ENCODE peak calls at places on chromosomes 7 and 10, in ten cellular contexts. F is AG04449, E is neural crest cell, G is omental fat pad, M is heart right ventricle, J is foreskin keratinocyte, T is GM12865, L is B cell, S is OCI-LY7, P is HFF-Myc. Y is an unnamed sample.

GRCh38 chr7:105389090-105389650 is 449 bp upstream of the SRPK2 start:
- DNase-seq in F (no peak), E (no peak), G (no peak), M (peak), J (peak), T (peak), L (no peak), S (peak), P (no peak), Y (no peak)

GRCh38 chr10:49393757-49394156 is 2.1 kb downstream of the DRGX start:
- DNase-seq in F (no peak), E (no peak), G (no peak), M (no peak), J (no peak), T (no peak), L (no peak), S (no peak), P (no peak), Y (no peak)

GRCh38 chr7:35691827-35692307 is 3.1 kb downstream of the HERPUD2 start:
- DNase-seq in F (no peak), E (no peak), G (no peak), M (no peak), J (no peak), T (peak), L (no peak), S (peak), P (no peak), Y (no peak)

GRCh38 chr10:20778008-20778757 is 118.9 kb downstream of the NEBL start:
- DNase-seq in F (no peak), E (no peak), G (no peak), M (no peak), J (no peak), T (no peak), L (no peak), S (no peak), P (no peak), Y (no peak)

GRCh38 chr7:4037877-4038276 is 644.2 kb upstream of the FOXK1 start:
- DNase-seq in F (no peak), E (no peak), G (no peak), M (no peak), J (no peak), T (no peak), L (no peak), S (no peak), P (no peak), Y (no peak)

GRCh38 chr10:117350905-117351304 is 24.3 kb downstream of the PDZD8 start:
- DNase-seq in F (no peak), E (no peak), G (no peak), M (no peak), J (no peak), T (peak), L (no peak), S (no peak), P (no peak), Y (no peak)

GRCh38 chr10:96767611-96768010 is 47.3 kb upstream of the PIK3AP1 start:
- DNase-seq in F (no peak), E (no peak), G (no peak), M (no peak), J (peak), T (no peak), L (no peak), S (no peak), P (no peak), Y (no peak)

GRCh38 chr10:45000764-45001381 is at the start of gene ZNF22:
- DNase-seq in F (no peak), E (peak), G (no peak), M (peak), J (peak), T (peak), L (peak), S (peak), P (no peak), Y (peak)

GRCh38 chr10:3217853-3218252 is 45.3 kb upstream of the PITRM1 start:
- DNase-seq in F (no peak), E (no peak), G (no peak), M (no peak), J (no peak), T (no peak), L (no peak), S (no peak), P (no peak), Y (no peak)

GRCh38 chr7:108581655-108582491 is 12.2 kb downstream of the DNAJB9 start:
- DNase-seq in F (peak), E (no peak), G (no peak), M (no peak), J (no peak), T (no peak), L (no peak), S (no peak), P (no peak), Y (peak)

GRCh38 chr7:158016171-158017087 is 571.2 kb downstream of the PTPRN2 start:
- DNase-seq in F (no peak), E (no peak), G (no peak), M (peak), J (no peak), T (no peak), L (no peak), S (no peak), P (no peak), Y (no peak)

GRCh38 chr10:73263948-73264347 is 11.5 kb upstream of the MRPS16 start:
- DNase-seq in F (no peak), E (no peak), G (no peak), M (no peak), J (peak), T (peak), L (no peak), S (peak), P (no peak), Y (no peak)

GRCh38 chr7:101303102-101303701 is 18.4 kb downstream of the IFT22 start:
- DNase-seq in F (no peak), E (no peak), G (no peak), M (no peak), J (no peak), T (no peak), L (no peak), S (no peak), P (no peak), Y (no peak)

GRCh38 chr7:121069346-121070100 is 81.0 kb downstream of the CPED1 start:
- DNase-seq in F (no peak), E (no peak), G (no peak), M (peak), J (no peak), T (no peak), L (no peak), S (no peak), P (no peak), Y (no peak)

GRCh38 chr7:96205665-96206064 is 116.2 kb downstream of the SLC25A13 start:
- DNase-seq in F (no peak), E (no peak), G (no peak), M (no peak), J (no peak), T (no peak), L (no peak), S (no peak), P (no peak), Y (no peak)

GRCh38 chr7:39622609-39623311 is 612 bp upstream of the RALA start:
- DNase-seq in F (no peak), E (no peak), G (no peak), M (no peak), J (no peak), T (no peak), L (peak), S (no peak), P (no peak), Y (no peak)

GRCh38 chr7:423312-424260 is 96.1 kb downstream of the PDGFA start:
- DNase-seq in F (no peak), E (no peak), G (no peak), M (no peak), J (no peak), T (no peak), L (no peak), S (no peak), P (no peak), Y (no peak)

GRCh38 chr7:64686493-64687184 is 20.7 kb downstream of the ZNF107 start:
- DNase-seq in F (no peak), E (no peak), G (no peak), M (no peak), J (peak), T (peak), L (peak), S (peak), P (no peak), Y (no peak)

GRCh38 chr10:91420868-91421267 is 10.7 kb downstream of the HECTD2 start:
- DNase-seq in F (no peak), E (no peak), G (no peak), M (no peak), J (peak), T (no peak), L (no peak), S (no peak), P (no peak), Y (no peak)

GRCh38 chr7:151917791-151918311 is 38.4 kb upstream of the GALNTL5 start:
- DNase-seq in F (no peak), E (no peak), G (no peak), M (no peak), J (no peak), T (no peak), L (no peak), S (no peak), P (no peak), Y (no peak)

GRCh38 chr7:55504093-55504859 is 68.0 kb downstream of the VOPP1 start:
- DNase-seq in F (no peak), E (no peak), G (no peak), M (no peak), J (peak), T (no peak), L (no peak), S (peak), P (no peak), Y (no peak)

GRCh38 chr7:98834949-98835348 is 34.9 kb downstream of the TMEM130 start:
- DNase-seq in F (no peak), E (no peak), G (no peak), M (no peak), J (no peak), T (no peak), L (no peak), S (no peak), P (no peak), Y (no peak)
- TF ChIP-seq CTCF in F (no peak), E (no peak), G (no peak), M (no peak), J (no peak), T (no peak), L (no peak), S (no peak), P (no peak), Y (no peak)

GRCh38 chr10:30708234-30708633 is 78.7 kb upstream of the LYZL2 start:
- DNase-seq in F (no peak), E (no peak), G (no peak), M (no peak), J (no peak), T (no peak), L (no peak), S (no peak), P (no peak), Y (no peak)

GRCh38 chr10:30709700-30710358 is 80.3 kb upstream of the LYZL2 start:
- DNase-seq in F (no peak), E (no peak), G (no peak), M (no peak), J (no peak), T (no peak), L (no peak), S (no peak), P (no peak), Y (no peak)

GRCh38 chr10:30705625-30706149 is 76.1 kb upstream of the LYZL2 start:
- DNase-seq in F (no peak), E (no peak), G (no peak), M (no peak), J (no peak), T (peak), L (peak), S (peak), P (no peak), Y (no peak)

GRCh38 chr10:30705086-30705624 is 75.6 kb upstream of the LYZL2 start:
- DNase-seq in F (no peak), E (no peak), G (no peak), M (no peak), J (no peak), T (peak), L (peak), S (peak), P (no peak), Y (no peak)

DNA sequence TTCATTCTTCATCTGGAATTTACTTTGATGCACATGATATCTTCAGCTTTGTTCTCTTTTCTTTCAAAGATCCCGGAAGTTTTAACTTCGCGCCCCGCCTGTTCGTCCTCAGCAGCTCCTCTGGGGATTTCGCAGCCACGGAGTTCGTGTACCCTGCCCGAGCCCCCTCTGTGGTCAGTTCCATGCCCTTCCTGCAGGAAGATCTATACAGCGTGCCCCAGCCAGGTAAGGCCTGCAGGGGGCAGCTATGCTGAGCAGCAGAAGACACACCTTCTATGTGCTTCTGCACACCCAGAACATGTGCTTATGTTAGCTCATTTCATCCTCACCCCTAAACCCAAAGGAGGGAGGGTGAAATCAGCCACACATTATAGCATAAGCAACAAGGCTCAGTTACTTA is 79.7 kb upstream of the LYZL2 start:
- DNase-seq in F (no peak), E (no peak), G (no peak), M (no peak), J (no peak), T (no peak), L (no peak), S (peak), P (no peak), Y (no peak)
- TF ChIP-seq CTCF in F (no peak), E (no peak), G (no peak), M (no peak), J (peak), T (peak), L (no peak), S (peak), P (peak), Y (no peak)

GRCh38 chr10:122162566-122163181 is 108.4 kb upstream of the BTBD16 start:
- DNase-seq in F (no peak), E (peak), G (no peak), M (no peak), J (no peak), T (no peak), L (no peak), S (no peak), P (no peak), Y (no peak)
- TF ChIP-seq CTCF in F (peak), E (peak), G (no peak), M (no peak), J (no peak), T (no peak), L (no peak), S (no peak), P (no peak), Y (no peak)

DNA sequence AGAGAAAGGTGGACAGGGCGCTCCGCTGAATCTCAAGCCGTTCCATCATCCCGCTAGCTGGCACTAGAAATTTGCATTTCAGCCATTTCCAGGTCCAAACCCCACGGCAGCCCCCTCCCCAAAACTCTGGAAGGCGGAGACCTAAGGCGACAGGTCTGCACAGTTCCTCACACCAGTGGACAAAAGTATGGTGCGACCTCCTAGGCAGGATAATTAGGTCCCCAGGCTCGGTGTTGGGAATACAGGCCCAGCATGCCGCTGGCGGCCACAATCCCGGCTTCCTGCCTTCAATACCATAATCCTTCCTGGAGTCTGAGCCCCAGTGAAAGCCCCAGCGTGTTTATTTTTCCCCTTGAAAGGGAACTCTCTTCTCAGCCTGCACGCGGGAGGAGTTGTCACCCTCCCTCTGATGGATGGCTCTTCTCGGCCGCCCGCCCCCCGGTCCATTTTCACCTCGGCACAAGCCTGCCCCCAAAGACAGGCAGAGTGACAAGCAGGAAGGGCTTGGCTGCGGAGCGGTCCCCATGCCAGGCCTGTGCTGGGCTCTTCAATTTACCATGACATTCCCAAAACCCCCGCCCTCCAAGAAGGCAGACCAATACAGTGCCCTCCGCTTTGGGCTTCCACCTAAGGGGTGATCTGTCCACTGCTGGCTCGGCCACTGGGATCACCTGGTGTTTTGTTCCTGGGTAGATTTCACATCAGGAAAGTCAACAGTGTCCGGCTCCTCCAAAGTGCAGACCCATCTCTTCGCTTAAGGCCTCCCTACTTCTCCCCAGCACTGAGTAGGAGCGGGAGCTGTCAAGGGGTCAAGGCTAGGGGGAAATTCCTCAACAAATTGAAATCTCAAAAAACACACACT is 2.2 kb downstream of the FGFR2 start:
- DNase-seq in F (no peak), E (no peak), G (no peak), M (no peak), J (peak), T (no peak), L (no peak), S (no peak), P (no peak), Y (peak)
- TF ChIP-seq CTCF in F (no peak), E (no peak), G (no peak), M (no peak), J (no peak), T (no peak), L (no peak), S (no peak), P (no peak), Y (no peak)

GRCh38 chr7:30662431-30662939 is 19.8 kb downstream of the CRHR2 start:
- DNase-seq in F (no peak), E (no peak), G (no peak), M (no peak), J (no peak), T (no peak), L (no peak), S (no peak), P (no peak), Y (no peak)

GRCh38 chr7:30665449-30665848 is 16.8 kb downstream of the CRHR2 start:
- DNase-seq in F (no peak), E (no peak), G (no peak), M (no peak), J (no peak), T (no peak), L (no peak), S (no peak), P (no peak), Y (no peak)

GRCh38 chr7:30663414-30663813 is 18.8 kb downstream of the CRHR2 start:
- DNase-seq in F (no peak), E (no peak), G (no peak), M (no peak), J (no peak), T (no peak), L (no peak), S (no peak), P (no peak), Y (no peak)

GRCh38 chr7:30665043-30665442 is 17.2 kb downstream of the CRHR2 start:
- DNase-seq in F (no peak), E (no peak), G (no peak), M (no peak), J (no peak), T (no peak), L (no peak), S (no peak), P (no peak), Y (no peak)

GRCh38 chr7:30664184-30664885 is 17.9 kb downstream of the CRHR2 start:
- DNase-seq in F (no peak), E (no peak), G (no peak), M (no peak), J (no peak), T (no peak), L (no peak), S (no peak), P (no peak), Y (no peak)
- TF ChIP-seq CTCF in F (no peak), E (no peak), G (no peak), M (no peak), J (no peak), T (no peak), L (no peak), S (no peak), P (no peak), Y (no peak)

DNA sequence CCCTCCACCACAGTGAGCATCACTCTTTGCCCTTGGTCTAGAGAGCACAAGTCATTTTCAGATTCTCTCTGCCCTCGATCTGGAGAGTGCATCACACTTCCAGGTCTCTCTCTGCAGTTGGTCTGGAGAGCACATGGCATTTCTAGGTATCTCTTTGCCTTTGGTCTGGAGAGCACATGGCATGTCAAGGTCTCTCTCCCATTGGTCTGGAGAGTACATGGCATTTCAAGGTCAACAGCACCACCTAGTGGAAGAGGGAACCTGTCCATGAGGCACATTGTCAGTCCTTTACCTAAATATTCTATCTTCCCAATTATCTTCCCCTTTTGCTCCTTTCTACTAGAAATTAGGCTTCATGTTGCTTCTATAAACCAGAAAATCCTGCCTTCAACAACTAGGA is 1139.4 kb downstream of the XPNPEP1 start:
- DNase-seq in F (no peak), E (peak), G (no peak), M (no peak), J (peak), T (peak), L (peak), S (peak), P (peak), Y (peak)
- TF ChIP-seq CTCF in F (no peak), E (peak), G (no peak), M (no peak), J (peak), T (peak), L (peak), S (peak), P (peak), Y (peak)

DNA sequence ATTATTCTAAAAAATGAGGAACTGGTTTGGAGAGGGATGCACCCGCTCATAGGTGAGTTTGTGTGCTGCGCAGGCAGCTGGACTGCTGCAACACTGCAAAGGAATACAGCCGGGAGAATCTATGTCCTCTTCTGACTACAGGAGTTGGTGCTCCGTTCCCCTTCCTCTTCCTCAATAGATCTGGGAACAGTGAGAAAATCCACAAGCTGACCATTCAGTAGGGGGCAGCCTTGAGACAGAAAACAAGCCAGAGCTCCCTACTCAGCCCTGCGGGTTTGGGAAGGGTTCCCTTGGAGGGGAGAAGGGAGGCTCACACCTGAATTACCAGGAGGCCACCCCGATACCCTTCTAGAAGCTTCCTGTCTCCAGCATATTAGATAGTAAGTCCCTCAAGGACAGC is 87.3 kb upstream of the FOXI2 start:
- DNase-seq in F (no peak), E (peak), G (no peak), M (no peak), J (no peak), T (peak), L (no peak), S (peak), P (no peak), Y (peak)
- TF ChIP-seq CTCF in F (no peak), E (peak), G (no peak), M (no peak), J (peak), T (peak), L (no peak), S (peak), P (peak), Y (peak)

DNA sequence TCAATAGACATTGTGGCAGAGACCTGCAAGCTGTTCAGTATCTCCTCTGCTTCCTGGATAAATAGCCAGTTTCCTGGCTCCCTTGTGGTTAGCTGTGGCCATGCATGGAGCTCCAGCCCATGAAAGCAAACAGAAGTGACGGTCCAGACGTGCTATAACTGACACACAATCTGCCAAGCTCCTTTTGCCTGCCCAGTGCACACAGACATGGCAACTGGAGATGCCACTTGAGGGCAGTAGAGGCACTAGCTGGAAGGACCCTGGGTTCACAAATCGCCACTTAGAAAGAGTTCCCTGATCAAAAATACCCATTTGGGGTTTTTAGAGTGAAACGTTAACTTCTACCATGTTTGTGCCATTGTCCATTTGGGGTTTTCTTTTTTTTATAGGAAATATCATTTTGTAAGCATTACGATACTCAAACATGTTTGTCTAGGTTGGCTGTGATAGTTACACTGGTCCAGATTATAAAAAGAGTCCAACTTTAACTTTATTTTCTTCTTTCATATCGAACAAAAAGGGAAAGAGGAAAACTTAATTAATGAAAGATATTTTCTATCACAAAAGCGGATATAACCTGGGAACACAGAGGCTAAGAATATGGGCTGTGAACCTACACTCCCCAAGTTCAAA is 31.3 kb downstream of the KIN start:
- DNase-seq in F (no peak), E (no peak), G (no peak), M (peak), J (no peak), T (peak), L (no peak), S (peak), P (no peak), Y (no peak)
- TF ChIP-seq CTCF in F (peak), E (peak), G (no peak), M (peak), J (peak), T (peak), L (no peak), S (peak), P (peak), Y (peak)